ENCODE peak calls at places on chromosomes 12 and 14, in six cellular contexts. K is left ventricle myocardium inferior, W is stomach, L is endodermal cell, B is GM23338, N is left lung. A is an unnamed sample.

GRCh38 chr14:21042918-21043317 is 756 bp downstream of the RNASE7 start:
- DNase-seq in B (no peak), L (no peak), K (no peak), N (no peak), W (no peak), A (no peak)

GRCh38 chr14:93732524-93732923 is 55.8 kb downstream of the PRIMA1 start:
- DNase-seq in W (no peak), L (no peak), B (no peak), K (no peak), N (no peak), A (peak; percentile 63)

GRCh38 chr12:125381373-125381772 is 316.1 kb downstream of the AACS start:
- DNase-seq in W (no peak), B (peak; percentile 36), K (no peak), L (peak; percentile 76), N (no peak), A (peak; percentile 17)

GRCh38 chr12:45388545-45388944 is 172.7 kb downstream of the ANO6 start:
- DNase-seq in K (no peak), N (no peak), B (peak; percentile 69), W (no peak), L (peak; percentile 75), A (peak; percentile 50)

GRCh38 chr14:78997811-78998210 is 827.6 kb downstream of the NRXN3 start:
- DNase-seq in L (no peak), K (no peak), N (no peak), B (no peak), W (no peak), A (no peak)

GRCh38 chr12:28378749-28379148 is 188.5 kb downstream of the CCDC91 start:
- DNase-seq in L (no peak), B (no peak), K (no peak), W (no peak), N (no peak), A (no peak)

GRCh38 chr12:685388-685787 is 22.1 kb upstream of the NINJ2 start:
- DNase-seq in W (no peak), N (no peak), K (no peak), B (no peak), L (no peak), A (no peak)

GRCh38 chr14:64762044-64763034 is 58.1 kb downstream of the PLEKHG3 start:
- DNase-seq in N (no peak), L (peak; percentile 67), W (peak; percentile 93), K (peak; percentile 82), B (no peak), A (no peak)

GRCh38 chr12:32322354-32322753 is 77.0 kb upstream of the FGD4 start:
- DNase-seq in B (no peak), W (no peak), L (peak; percentile 73), K (no peak), N (no peak), A (no peak)

GRCh38 chr12:46677749-46678148 is 148.0 kb downstream of the SLC38A4 start:
- DNase-seq in N (no peak), W (no peak), L (peak; percentile 69), K (no peak), B (peak; percentile 56), A (peak; percentile 43)

GRCh38 chr12:57898308-57898970 is 42.9 kb upstream of the ATP23 start:
- DNase-seq in B (no peak), W (no peak), N (no peak), K (no peak), L (peak; percentile 37), A (no peak)

GRCh38 chr12:80178846-80179245 is 79.5 kb downstream of the OTOGL start:
- DNase-seq in B (no peak), K (no peak), N (no peak), L (no peak), W (no peak), A (no peak)

GRCh38 chr14:44422699-44423098 is 84.4 kb downstream of the FSCB start:
- DNase-seq in W (no peak), L (no peak), K (no peak), N (no peak), B (no peak), A (no peak)

GRCh38 chr14:24999157-24999556 is 50.8 kb downstream of the STXBP6 start:
- DNase-seq in W (no peak), L (no peak), N (no peak), K (no peak), B (no peak), A (no peak)

GRCh38 chr12:1391722-1392121 is 202.7 kb downstream of the FBXL14 start:
- DNase-seq in K (no peak), L (peak; percentile 79), N (no peak), W (no peak), B (peak; percentile 64), A (peak; percentile 20)

GRCh38 chr14:22314183-22314820 is 274.7 kb downstream of the DAD1 start:
- DNase-seq in K (no peak), W (no peak), B (peak; percentile 82), N (no peak), L (peak; percentile 62), A (peak; percentile 47)

GRCh38 chr14:33435911-33436310 is 497.2 kb downstream of the NPAS3 start:
- DNase-seq in W (no peak), K (no peak), L (no peak), B (no peak), N (no peak), A (no peak)

GRCh38 chr14:61516957-61517356 is 178.4 kb upstream of the HIF1A start:
- DNase-seq in K (no peak), N (no peak), W (no peak), B (no peak), L (peak; percentile 53), A (no peak)

GRCh38 chr12:124995200-124995961 is 1.9 kb downstream of the BRI3BP start:
- DNase-seq in B (peak; percentile 40), K (no peak), L (peak; percentile 76), W (no peak), N (peak; percentile 37), A (peak; percentile 60)

GRCh38 chr14:93944348-93945069 is 17.4 kb downstream of the FAM181A start:
- DNase-seq in K (no peak), L (peak; percentile 53), B (no peak), N (peak; percentile 40), W (no peak), A (no peak)

GRCh38 chr12:49626169-49626835 is 2.9 kb downstream of the PRPF40B start:
- DNase-seq in W (no peak), B (no peak), N (no peak), L (peak; percentile 36), K (no peak), A (no peak)

GRCh38 chr14:96735509-96735908 is 61.7 kb upstream of the VRK1 start:
- DNase-seq in B (no peak), W (no peak), K (no peak), N (no peak), L (no peak), A (no peak)

GRCh38 chr12:31238764-31239387 is 87.1 kb downstream of the SINHCAF start:
- DNase-seq in K (peak; percentile 64), B (peak; percentile 83), W (peak; percentile 75), N (no peak), L (peak; percentile 95), A (peak; percentile 79)

GRCh38 chr14:84857571-84857970 is 672.4 kb upstream of the FLRT2 start:
- DNase-seq in K (no peak), B (no peak), L (no peak), N (no peak), W (no peak), A (no peak)

GRCh38 chr14:21476526-21476924 is 234 bp downstream of the RAB2B start:
- DNase-seq in N (peak; percentile 95), K (peak; percentile 88), W (peak; percentile 93), B (no peak), L (no peak), A (peak; percentile 91)

GRCh38 chr14:104159990-104160389 is 21.6 kb downstream of the KIF26A start:
- DNase-seq in W (no peak), L (no peak), K (no peak), N (no peak), B (no peak), A (no peak)
- H3K4me3 ChIP-seq in W (no peak overlapping the region), L (no peak overlapping the region), K (no peak overlapping the region), N (no peak overlapping the region), B (no peak overlapping the region), A (no peak overlapping the region)

GRCh38 chr14:72961579-72962335 is 35.5 kb downstream of the DCAF4 start:
- DNase-seq in N (no peak), B (no peak), W (no peak), L (no peak), K (no peak), A (no peak)

GRCh38 chr14:72962829-72963312 is 36.6 kb downstream of the DCAF4 start:
- DNase-seq in B (peak; percentile 79), L (peak; percentile 82), K (no peak), N (no peak), W (no peak), A (peak; percentile 76)

GRCh38 chr14:72958548-72958947 is 32.3 kb downstream of the DCAF4 start:
- DNase-seq in L (no peak), B (no peak), W (no peak), N (no peak), K (no peak), A (no peak)

GRCh38 chr14:72952171-72952570 is 25.9 kb downstream of the DCAF4 start:
- DNase-seq in L (no peak), W (no peak), N (no peak), B (no peak), K (no peak), A (no peak)

GRCh38 chr14:72957213-72957612 is 30.9 kb downstream of the DCAF4 start:
- DNase-seq in B (no peak), L (no peak), K (no peak), W (no peak), N (no peak), A (no peak)
- H3K27me3 ChIP-seq in B (no peaks in the 10 kb centered on the region), L (no peaks in the 10 kb centered on the region), K (no peaks in the 10 kb centered on the region), W (no peaks in the 10 kb centered on the region), N (no peaks in the 10 kb centered on the region), A (no peaks in the 10 kb centered on the region)

GRCh38 chr14:105364100-105364708 is 34.1 kb upstream of the TEX22 start:
- DNase-seq in B (no peak), W (peak; percentile 31), N (peak; percentile 61), K (peak; percentile 38), L (no peak), A (no peak)
- H3K4me3 ChIP-seq in B (no peak overlapping the region), W (peak overlapping the region; percentile 18), N (no peak overlapping the region), K (peak overlapping the region; percentile 33), L (no peak overlapping the region), A (no peak overlapping the region)

DNA sequence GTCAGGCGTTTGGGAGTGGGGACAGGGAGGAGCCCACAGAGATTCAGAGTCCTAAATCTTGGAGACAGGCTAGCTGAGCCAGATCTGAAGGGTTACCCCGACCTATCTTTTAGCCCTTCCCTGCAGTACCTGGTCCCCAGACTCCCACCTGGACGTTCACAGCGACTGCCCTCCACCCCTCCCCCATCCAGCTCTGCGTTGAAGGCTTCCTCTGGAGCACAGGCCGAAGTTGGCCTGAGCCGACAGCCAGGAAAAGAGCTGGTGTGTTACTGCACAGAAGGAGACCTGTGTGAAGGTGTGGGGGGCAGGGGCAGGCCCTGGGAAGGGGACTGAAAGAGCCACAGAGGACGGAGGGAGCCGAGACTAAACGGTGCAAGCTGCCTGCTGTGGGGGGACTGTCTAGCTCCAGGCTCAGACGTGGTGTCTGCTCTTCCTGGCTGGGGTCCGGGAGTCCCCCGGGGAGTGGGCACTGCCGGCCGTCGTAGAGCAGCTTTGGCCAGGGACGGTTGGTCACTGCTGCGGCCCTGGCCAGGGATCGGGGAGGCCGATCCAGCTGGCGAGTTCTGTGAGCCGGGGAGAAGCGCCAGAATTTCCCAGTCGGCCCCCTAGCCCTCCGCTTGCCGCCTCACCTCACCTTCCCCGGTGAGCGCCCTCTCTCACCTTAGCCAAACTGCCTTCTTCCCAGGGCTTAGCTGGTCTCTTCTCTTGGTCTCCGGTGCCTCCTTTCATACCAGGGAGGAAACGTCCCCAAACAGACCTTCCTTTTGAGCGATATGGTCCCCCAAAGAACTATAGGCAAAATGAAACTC is 869 bp upstream of the COL2A1 start:
- DNase-seq in L (peak; percentile 90), N (no peak), W (no peak), K (no peak), B (peak; percentile 70), A (peak; percentile 80)
- H3K27me3 ChIP-seq in L (peaks cover 94% of the 10 kb centered on the region), N (peaks cover 69% of the 10 kb centered on the region), W (peaks cover 15% of the 10 kb centered on the region), K (peaks cover 78% of the 10 kb centered on the region), B (peaks cover 100% of the 10 kb centered on the region), A (peaks cover 98% of the 10 kb centered on the region)

A was measured in H7.